ENCODE peak calls at places on chromosomes 2 and 18, in nine cellular contexts. One of them, this sample, is unnamed.

GRCh38 chr2:69774984-69775982 is 33.3 kb downstream of the ANXA4 start:
- DNase-seq in naive thymus-derived CD4-positive, alpha-beta T cell: peak
- DNase-seq in DND-41: peak
- DNase-seq in fibroblast of pulmonary artery: no peak
- DNase-seq in SK-N-DZ: no peak
- DNase-seq in HTR-8/SVneo: no peak
- DNase-seq in coronary artery: no peak
- DNase-seq in NCI-H524 treated with DMSO at 0.1 percent for 48 hours: no peak
- DNase-seq in stimulated activated CD8-positive, alpha-beta memory T cell treated with anti-CD3 and anti-CD28 coated beads, Interleukin-4, amount 100 ng/mL, for 1 hour: no peak
- DNase-seq in this sample: no peak

GRCh38 chr2:157480182-157480961 is 36.5 kb upstream of the CYTIP start:
- DNase-seq in naive thymus-derived CD4-positive, alpha-beta T cell: no peak
- DNase-seq in fibroblast of pulmonary artery: peak
- DNase-seq in NCI-H524 treated with DMSO at 0.1 percent for 48 hours: no peak
- DNase-seq in DND-41: no peak
- DNase-seq in HTR-8/SVneo: no peak
- DNase-seq in SK-N-DZ: no peak
- DNase-seq in coronary artery: no peak
- DNase-seq in stimulated activated CD8-positive, alpha-beta memory T cell treated with anti-CD3 and anti-CD28 coated beads, Interleukin-4, amount 100 ng/mL, for 1 hour: no peak
- DNase-seq in this sample: peak

GRCh38 chr18:23032030-23032582 is 99.0 kb downstream of the RBBP8 start:
- DNase-seq in stimulated activated CD8-positive, alpha-beta memory T cell treated with anti-CD3 and anti-CD28 coated beads, Interleukin-4, amount 100 ng/mL, for 1 hour: no peak
- DNase-seq in coronary artery: no peak
- DNase-seq in naive thymus-derived CD4-positive, alpha-beta T cell: no peak
- DNase-seq in fibroblast of pulmonary artery: peak
- DNase-seq in DND-41: no peak
- DNase-seq in HTR-8/SVneo: peak
- DNase-seq in NCI-H524 treated with DMSO at 0.1 percent for 48 hours: no peak
- DNase-seq in SK-N-DZ: no peak
- DNase-seq in this sample: peak

GRCh38 chr2:180787330-180787729 is 193.1 kb upstream of the UBE2E3 start:
- DNase-seq in DND-41: no peak
- DNase-seq in stimulated activated CD8-positive, alpha-beta memory T cell treated with anti-CD3 and anti-CD28 coated beads, Interleukin-4, amount 100 ng/mL, for 1 hour: no peak
- DNase-seq in HTR-8/SVneo: no peak
- DNase-seq in naive thymus-derived CD4-positive, alpha-beta T cell: no peak
- DNase-seq in fibroblast of pulmonary artery: peak
- DNase-seq in coronary artery: no peak
- DNase-seq in SK-N-DZ: no peak
- DNase-seq in NCI-H524 treated with DMSO at 0.1 percent for 48 hours: no peak
- DNase-seq in this sample: peak

GRCh38 chr2:65749549-65749948 is 317.1 kb upstream of the SPRED2 start:
- DNase-seq in DND-41: no peak
- DNase-seq in stimulated activated CD8-positive, alpha-beta memory T cell treated with anti-CD3 and anti-CD28 coated beads, Interleukin-4, amount 100 ng/mL, for 1 hour: no peak
- DNase-seq in fibroblast of pulmonary artery: peak
- DNase-seq in NCI-H524 treated with DMSO at 0.1 percent for 48 hours: no peak
- DNase-seq in coronary artery: no peak
- DNase-seq in HTR-8/SVneo: no peak
- DNase-seq in naive thymus-derived CD4-positive, alpha-beta T cell: no peak
- DNase-seq in SK-N-DZ: no peak
- DNase-seq in this sample: peak

GRCh38 chr18:14928396-14928795 is 180.4 kb downstream of the ANKRD30B start:
- DNase-seq in fibroblast of pulmonary artery: no peak
- DNase-seq in stimulated activated CD8-positive, alpha-beta memory T cell treated with anti-CD3 and anti-CD28 coated beads, Interleukin-4, amount 100 ng/mL, for 1 hour: no peak
- DNase-seq in NCI-H524 treated with DMSO at 0.1 percent for 48 hours: no peak
- DNase-seq in HTR-8/SVneo: no peak
- DNase-seq in DND-41: no peak
- DNase-seq in coronary artery: peak
- DNase-seq in naive thymus-derived CD4-positive, alpha-beta T cell: no peak
- DNase-seq in SK-N-DZ: no peak
- DNase-seq in this sample: no peak

GRCh38 chr18:59957957-59958356 is 58.2 kb downstream of the PMAIP1 start:
- DNase-seq in HTR-8/SVneo: peak
- DNase-seq in NCI-H524 treated with DMSO at 0.1 percent for 48 hours: peak
- DNase-seq in naive thymus-derived CD4-positive, alpha-beta T cell: no peak
- DNase-seq in coronary artery: no peak
- DNase-seq in DND-41: peak
- DNase-seq in fibroblast of pulmonary artery: peak
- DNase-seq in SK-N-DZ: peak
- DNase-seq in stimulated activated CD8-positive, alpha-beta memory T cell treated with anti-CD3 and anti-CD28 coated beads, Interleukin-4, amount 100 ng/mL, for 1 hour: no peak
- DNase-seq in this sample: peak

GRCh38 chr2:178404380-178404767 is 46.6 kb downstream of the PRKRA start:
- DNase-seq in coronary artery: no peak
- DNase-seq in stimulated activated CD8-positive, alpha-beta memory T cell treated with anti-CD3 and anti-CD28 coated beads, Interleukin-4, amount 100 ng/mL, for 1 hour: no peak
- DNase-seq in DND-41: no peak
- DNase-seq in NCI-H524 treated with DMSO at 0.1 percent for 48 hours: no peak
- DNase-seq in naive thymus-derived CD4-positive, alpha-beta T cell: no peak
- DNase-seq in fibroblast of pulmonary artery: peak
- DNase-seq in HTR-8/SVneo: no peak
- DNase-seq in SK-N-DZ: peak
- DNase-seq in this sample: peak

GRCh38 chr2:216210711-216211131 is 101.6 kb downstream of the XRCC5 start:
- DNase-seq in SK-N-DZ: no peak
- DNase-seq in HTR-8/SVneo: no peak
- DNase-seq in naive thymus-derived CD4-positive, alpha-beta T cell: no peak
- DNase-seq in NCI-H524 treated with DMSO at 0.1 percent for 48 hours: no peak
- DNase-seq in stimulated activated CD8-positive, alpha-beta memory T cell treated with anti-CD3 and anti-CD28 coated beads, Interleukin-4, amount 100 ng/mL, for 1 hour: no peak
- DNase-seq in coronary artery: no peak
- DNase-seq in fibroblast of pulmonary artery: peak
- DNase-seq in DND-41: no peak
- DNase-seq in this sample: peak

GRCh38 chr2:170822885-170823799 is 6.5 kb downstream of the GAD1 start:
- DNase-seq in DND-41: no peak
- DNase-seq in SK-N-DZ: no peak
- DNase-seq in coronary artery: no peak
- DNase-seq in fibroblast of pulmonary artery: no peak
- DNase-seq in HTR-8/SVneo: no peak
- DNase-seq in naive thymus-derived CD4-positive, alpha-beta T cell: no peak
- DNase-seq in NCI-H524 treated with DMSO at 0.1 percent for 48 hours: no peak
- DNase-seq in stimulated activated CD8-positive, alpha-beta memory T cell treated with anti-CD3 and anti-CD28 coated beads, Interleukin-4, amount 100 ng/mL, for 1 hour: no peak
- DNase-seq in this sample: peak

GRCh38 chr2:120934221-120934639 is 198.6 kb downstream of the GLI2 start:
- DNase-seq in DND-41: no peak
- DNase-seq in stimulated activated CD8-positive, alpha-beta memory T cell treated with anti-CD3 and anti-CD28 coated beads, Interleukin-4, amount 100 ng/mL, for 1 hour: no peak
- DNase-seq in fibroblast of pulmonary artery: no peak
- DNase-seq in NCI-H524 treated with DMSO at 0.1 percent for 48 hours: no peak
- DNase-seq in coronary artery: no peak
- DNase-seq in naive thymus-derived CD4-positive, alpha-beta T cell: no peak
- DNase-seq in SK-N-DZ: no peak
- DNase-seq in HTR-8/SVneo: no peak
- DNase-seq in this sample: no peak

GRCh38 chr2:47373747-47374146 is 29.2 kb upstream of the MSH2 start:
- DNase-seq in stimulated activated CD8-positive, alpha-beta memory T cell treated with anti-CD3 and anti-CD28 coated beads, Interleukin-4, amount 100 ng/mL, for 1 hour: no peak
- DNase-seq in fibroblast of pulmonary artery: no peak
- DNase-seq in SK-N-DZ: peak
- DNase-seq in naive thymus-derived CD4-positive, alpha-beta T cell: no peak
- DNase-seq in HTR-8/SVneo: no peak
- DNase-seq in coronary artery: no peak
- DNase-seq in DND-41: no peak
- DNase-seq in NCI-H524 treated with DMSO at 0.1 percent for 48 hours: no peak
- DNase-seq in this sample: no peak

GRCh38 chr18:46069524-46069923 is 2.5 kb downstream of the PSTPIP2 start:
- DNase-seq in HTR-8/SVneo: no peak
- DNase-seq in DND-41: no peak
- DNase-seq in fibroblast of pulmonary artery: no peak
- DNase-seq in naive thymus-derived CD4-positive, alpha-beta T cell: no peak
- DNase-seq in stimulated activated CD8-positive, alpha-beta memory T cell treated with anti-CD3 and anti-CD28 coated beads, Interleukin-4, amount 100 ng/mL, for 1 hour: no peak
- DNase-seq in NCI-H524 treated with DMSO at 0.1 percent for 48 hours: no peak
- DNase-seq in coronary artery: no peak
- DNase-seq in SK-N-DZ: no peak
- DNase-seq in this sample: no peak

GRCh38 chr2:25844089-25844488 is 34.2 kb downstream of the ASXL2 start:
- DNase-seq in SK-N-DZ: no peak
- DNase-seq in DND-41: no peak
- DNase-seq in naive thymus-derived CD4-positive, alpha-beta T cell: no peak
- DNase-seq in coronary artery: no peak
- DNase-seq in NCI-H524 treated with DMSO at 0.1 percent for 48 hours: no peak
- DNase-seq in stimulated activated CD8-positive, alpha-beta memory T cell treated with anti-CD3 and anti-CD28 coated beads, Interleukin-4, amount 100 ng/mL, for 1 hour: no peak
- DNase-seq in HTR-8/SVneo: no peak
- DNase-seq in fibroblast of pulmonary artery: peak
- DNase-seq in this sample: no peak

GRCh38 chr2:181589779-181590178 is 67.1 kb downstream of the CERKL start:
- DNase-seq in naive thymus-derived CD4-positive, alpha-beta T cell: no peak
- DNase-seq in DND-41: no peak
- DNase-seq in SK-N-DZ: no peak
- DNase-seq in coronary artery: no peak
- DNase-seq in HTR-8/SVneo: no peak
- DNase-seq in stimulated activated CD8-positive, alpha-beta memory T cell treated with anti-CD3 and anti-CD28 coated beads, Interleukin-4, amount 100 ng/mL, for 1 hour: no peak
- DNase-seq in fibroblast of pulmonary artery: no peak
- DNase-seq in NCI-H524 treated with DMSO at 0.1 percent for 48 hours: no peak
- DNase-seq in this sample: no peak

GRCh38 chr2:230798769-230799399 is 65.9 kb upstream of the ITM2C start:
- DNase-seq in fibroblast of pulmonary artery: peak
- DNase-seq in naive thymus-derived CD4-positive, alpha-beta T cell: peak
- DNase-seq in SK-N-DZ: peak
- DNase-seq in NCI-H524 treated with DMSO at 0.1 percent for 48 hours: peak
- DNase-seq in coronary artery: no peak
- DNase-seq in stimulated activated CD8-positive, alpha-beta memory T cell treated with anti-CD3 and anti-CD28 coated beads, Interleukin-4, amount 100 ng/mL, for 1 hour: no peak
- DNase-seq in HTR-8/SVneo: no peak
- DNase-seq in DND-41: peak
- DNase-seq in this sample: peak

GRCh38 chr2:74390601-74391000 is 10.5 kb upstream of the DCTN1 start:
- DNase-seq in DND-41: no peak
- DNase-seq in coronary artery: no peak
- DNase-seq in fibroblast of pulmonary artery: no peak
- DNase-seq in naive thymus-derived CD4-positive, alpha-beta T cell: no peak
- DNase-seq in SK-N-DZ: no peak
- DNase-seq in HTR-8/SVneo: no peak
- DNase-seq in stimulated activated CD8-positive, alpha-beta memory T cell treated with anti-CD3 and anti-CD28 coated beads, Interleukin-4, amount 100 ng/mL, for 1 hour: no peak
- DNase-seq in NCI-H524 treated with DMSO at 0.1 percent for 48 hours: no peak
- DNase-seq in this sample: no peak

GRCh38 chr2:143452817-143453462 is 323.7 kb downstream of the ARHGAP15 start:
- DNase-seq in fibroblast of pulmonary artery: no peak
- DNase-seq in stimulated activated CD8-positive, alpha-beta memory T cell treated with anti-CD3 and anti-CD28 coated beads, Interleukin-4, amount 100 ng/mL, for 1 hour: no peak
- DNase-seq in DND-41: no peak
- DNase-seq in HTR-8/SVneo: no peak
- DNase-seq in naive thymus-derived CD4-positive, alpha-beta T cell: no peak
- DNase-seq in coronary artery: no peak
- DNase-seq in NCI-H524 treated with DMSO at 0.1 percent for 48 hours: no peak
- DNase-seq in SK-N-DZ: no peak
- DNase-seq in this sample: no peak

GRCh38 chr18:62282188-62282629 is 42.9 kb upstream of the TNFRSF11A start:
- DNase-seq in fibroblast of pulmonary artery: peak
- DNase-seq in naive thymus-derived CD4-positive, alpha-beta T cell: no peak
- DNase-seq in HTR-8/SVneo: no peak
- DNase-seq in DND-41: no peak
- DNase-seq in coronary artery: no peak
- DNase-seq in stimulated activated CD8-positive, alpha-beta memory T cell treated with anti-CD3 and anti-CD28 coated beads, Interleukin-4, amount 100 ng/mL, for 1 hour: no peak
- DNase-seq in NCI-H524 treated with DMSO at 0.1 percent for 48 hours: no peak
- DNase-seq in SK-N-DZ: no peak
- DNase-seq in this sample: peak

GRCh38 chr2:21260316-21260715 is 136.5 kb downstream of the TDRD15 start:
- DNase-seq in fibroblast of pulmonary artery: no peak
- DNase-seq in HTR-8/SVneo: no peak
- DNase-seq in coronary artery: no peak
- DNase-seq in stimulated activated CD8-positive, alpha-beta memory T cell treated with anti-CD3 and anti-CD28 coated beads, Interleukin-4, amount 100 ng/mL, for 1 hour: no peak
- DNase-seq in SK-N-DZ: no peak
- DNase-seq in naive thymus-derived CD4-positive, alpha-beta T cell: no peak
- DNase-seq in NCI-H524 treated with DMSO at 0.1 percent for 48 hours: no peak
- DNase-seq in DND-41: no peak
- DNase-seq in this sample: no peak

GRCh38 chr2:180979086-180979934 is 1.1 kb upstream of the UBE2E3 start:
- DNase-seq in DND-41: no peak
- DNase-seq in fibroblast of pulmonary artery: peak
- DNase-seq in SK-N-DZ: no peak
- DNase-seq in coronary artery: no peak
- DNase-seq in HTR-8/SVneo: peak
- DNase-seq in NCI-H524 treated with DMSO at 0.1 percent for 48 hours: no peak
- DNase-seq in stimulated activated CD8-positive, alpha-beta memory T cell treated with anti-CD3 and anti-CD28 coated beads, Interleukin-4, amount 100 ng/mL, for 1 hour: no peak
- DNase-seq in naive thymus-derived CD4-positive, alpha-beta T cell: no peak
- DNase-seq in this sample: peak

GRCh38 chr2:222806606-222807036 is 54.2 kb upstream of the ACSL3 start:
- DNase-seq in NCI-H524 treated with DMSO at 0.1 percent for 48 hours: no peak
- DNase-seq in fibroblast of pulmonary artery: no peak
- DNase-seq in SK-N-DZ: no peak
- DNase-seq in stimulated activated CD8-positive, alpha-beta memory T cell treated with anti-CD3 and anti-CD28 coated beads, Interleukin-4, amount 100 ng/mL, for 1 hour: no peak
- DNase-seq in coronary artery: no peak
- DNase-seq in naive thymus-derived CD4-positive, alpha-beta T cell: no peak
- DNase-seq in DND-41: no peak
- DNase-seq in HTR-8/SVneo: no peak
- DNase-seq in this sample: no peak

GRCh38 chr18:9862686-9863085 is 23.1 kb upstream of the TXNDC2 start:
- DNase-seq in NCI-H524 treated with DMSO at 0.1 percent for 48 hours: no peak
- DNase-seq in naive thymus-derived CD4-positive, alpha-beta T cell: no peak
- DNase-seq in stimulated activated CD8-positive, alpha-beta memory T cell treated with anti-CD3 and anti-CD28 coated beads, Interleukin-4, amount 100 ng/mL, for 1 hour: no peak
- DNase-seq in DND-41: no peak
- DNase-seq in SK-N-DZ: peak
- DNase-seq in coronary artery: no peak
- DNase-seq in HTR-8/SVneo: no peak
- DNase-seq in fibroblast of pulmonary artery: no peak
- DNase-seq in this sample: no peak

GRCh38 chr2:230873670-230874401 is 9.1 kb downstream of the ITM2C start:
- DNase-seq in naive thymus-derived CD4-positive, alpha-beta T cell: no peak
- DNase-seq in DND-41: no peak
- DNase-seq in stimulated activated CD8-positive, alpha-beta memory T cell treated with anti-CD3 and anti-CD28 coated beads, Interleukin-4, amount 100 ng/mL, for 1 hour: no peak
- DNase-seq in fibroblast of pulmonary artery: no peak
- DNase-seq in coronary artery: no peak
- DNase-seq in NCI-H524 treated with DMSO at 0.1 percent for 48 hours: no peak
- DNase-seq in SK-N-DZ: no peak
- DNase-seq in HTR-8/SVneo: no peak
- DNase-seq in this sample: no peak

GRCh38 chr2:241672243-241673188 is 14.1 kb downstream of the DTYMK start:
- DNase-seq in fibroblast of pulmonary artery: no peak
- DNase-seq in NCI-H524 treated with DMSO at 0.1 percent for 48 hours: no peak
- DNase-seq in SK-N-DZ: no peak
- DNase-seq in HTR-8/SVneo: no peak
- DNase-seq in naive thymus-derived CD4-positive, alpha-beta T cell: no peak
- DNase-seq in stimulated activated CD8-positive, alpha-beta memory T cell treated with anti-CD3 and anti-CD28 coated beads, Interleukin-4, amount 100 ng/mL, for 1 hour: no peak
- DNase-seq in coronary artery: no peak
- DNase-seq in DND-41: no peak
- DNase-seq in this sample: no peak

GRCh38 chr2:169714699-169715098 is 18.9 kb upstream of the KLHL23 start:
- DNase-seq in NCI-H524 treated with DMSO at 0.1 percent for 48 hours: no peak
- DNase-seq in naive thymus-derived CD4-positive, alpha-beta T cell: no peak
- DNase-seq in coronary artery: no peak
- DNase-seq in stimulated activated CD8-positive, alpha-beta memory T cell treated with anti-CD3 and anti-CD28 coated beads, Interleukin-4, amount 100 ng/mL, for 1 hour: no peak
- DNase-seq in HTR-8/SVneo: no peak
- DNase-seq in fibroblast of pulmonary artery: no peak
- DNase-seq in DND-41: no peak
- DNase-seq in SK-N-DZ: no peak
- DNase-seq in this sample: no peak

GRCh38 chr2:15782769-15783294 is 157.5 kb upstream of the MYCN start:
- DNase-seq in stimulated activated CD8-positive, alpha-beta memory T cell treated with anti-CD3 and anti-CD28 coated beads, Interleukin-4, amount 100 ng/mL, for 1 hour: no peak
- DNase-seq in fibroblast of pulmonary artery: no peak
- DNase-seq in HTR-8/SVneo: no peak
- DNase-seq in naive thymus-derived CD4-positive, alpha-beta T cell: no peak
- DNase-seq in SK-N-DZ: peak
- DNase-seq in NCI-H524 treated with DMSO at 0.1 percent for 48 hours: no peak
- DNase-seq in DND-41: no peak
- DNase-seq in coronary artery: no peak
- DNase-seq in this sample: no peak

GRCh38 chr2:81996332-81996731 is 1691.8 kb upstream of the LRRTM1 start:
- DNase-seq in coronary artery: no peak
- DNase-seq in stimulated activated CD8-positive, alpha-beta memory T cell treated with anti-CD3 and anti-CD28 coated beads, Interleukin-4, amount 100 ng/mL, for 1 hour: no peak
- DNase-seq in DND-41: no peak
- DNase-seq in HTR-8/SVneo: no peak
- DNase-seq in NCI-H524 treated with DMSO at 0.1 percent for 48 hours: no peak
- DNase-seq in SK-N-DZ: no peak
- DNase-seq in naive thymus-derived CD4-positive, alpha-beta T cell: no peak
- DNase-seq in fibroblast of pulmonary artery: no peak
- DNase-seq in this sample: no peak

GRCh38 chr18:23967321-23968089 is 47.0 kb upstream of the TTC39C start:
- DNase-seq in coronary artery: no peak
- DNase-seq in stimulated activated CD8-positive, alpha-beta memory T cell treated with anti-CD3 and anti-CD28 coated beads, Interleukin-4, amount 100 ng/mL, for 1 hour: no peak
- DNase-seq in fibroblast of pulmonary artery: no peak
- DNase-seq in naive thymus-derived CD4-positive, alpha-beta T cell: no peak
- DNase-seq in SK-N-DZ: no peak
- DNase-seq in NCI-H524 treated with DMSO at 0.1 percent for 48 hours: no peak
- DNase-seq in HTR-8/SVneo: no peak
- DNase-seq in DND-41: peak
- DNase-seq in this sample: no peak

GRCh38 chr2:36356990-36357505 is 1.5 kb downstream of the CRIM1 start:
- DNase-seq in fibroblast of pulmonary artery: no peak
- DNase-seq in naive thymus-derived CD4-positive, alpha-beta T cell: no peak
- DNase-seq in NCI-H524 treated with DMSO at 0.1 percent for 48 hours: no peak
- DNase-seq in SK-N-DZ: no peak
- DNase-seq in HTR-8/SVneo: no peak
- DNase-seq in stimulated activated CD8-positive, alpha-beta memory T cell treated with anti-CD3 and anti-CD28 coated beads, Interleukin-4, amount 100 ng/mL, for 1 hour: no peak
- DNase-seq in coronary artery: no peak
- DNase-seq in DND-41: no peak
- DNase-seq in this sample: no peak

GRCh38 chr2:133421516-133422324 is 146.5 kb downstream of the NCKAP5 start:
- DNase-seq in NCI-H524 treated with DMSO at 0.1 percent for 48 hours: no peak
- DNase-seq in fibroblast of pulmonary artery: peak
- DNase-seq in naive thymus-derived CD4-positive, alpha-beta T cell: no peak
- DNase-seq in coronary artery: no peak
- DNase-seq in stimulated activated CD8-positive, alpha-beta memory T cell treated with anti-CD3 and anti-CD28 coated beads, Interleukin-4, amount 100 ng/mL, for 1 hour: no peak
- DNase-seq in HTR-8/SVneo: no peak
- DNase-seq in DND-41: no peak
- DNase-seq in SK-N-DZ: peak
- DNase-seq in this sample: peak

This sample was measured in GM03348.